ENCODE peak calls at places on chromosome 7, in ten cellular contexts. I is activated effector memory CD4-positive, alpha-beta T cell treated with Interleukin-2 at 50 U/mL for 16 hours; X is choroid plexus epithelial cell; N is nucleus accumbens; L is NCI-H2081; O is stimulated activated CD4-positive, alpha-beta T cell treated with anti-CD3 and anti-CD28 coated beads, Interleukin-2, amount 100 ng/mL, for 48 hours; Z is C1 segment of cervical spinal cord; J is T-helper 2 cell; C is hypothalamus; F is EH. S is an unnamed sample.

GRCh38 chr7:98387544-98388226 is 13.2 kb downstream of the BAIAP2L1 start:
- DNase-seq in X (no peak), Z (no peak), F (no peak), I (no peak), C (no peak), O (no peak), N (no peak), J (no peak), L (peak), S (peak)

GRCh38 chr7:47669178-47669878 is 87.4 kb upstream of the TNS3 start:
- DNase-seq in X (peak), F (peak), I (no peak), L (no peak), Z (peak), C (peak), N (no peak), J (no peak), O (no peak), S (peak)

GRCh38 chr7:100837099-100837836 is 9.9 kb upstream of the EPHB4 start:
- DNase-seq in N (peak), L (peak), I (peak), F (peak), C (peak), Z (peak), X (peak), J (peak), O (peak), S (peak)

GRCh38 chr7:130140551-130141160 is 64.5 kb downstream of the TMEM209 start:
- DNase-seq in F (no peak), N (no peak), L (no peak), O (no peak), C (no peak), Z (no peak), I (no peak), X (no peak), J (no peak), S (no peak)

GRCh38 chr7:23467281-23467680 is 3.0 kb downstream of the IGF2BP3 start:
- DNase-seq in F (no peak), L (no peak), I (no peak), C (no peak), O (no peak), J (no peak), X (peak), Z (no peak), N (no peak), S (peak)

GRCh38 chr7:92723205-92723604 is 113.2 kb downstream of the CDK6 start:
- DNase-seq in O (no peak), C (no peak), I (no peak), J (no peak), F (peak), X (peak), Z (no peak), N (no peak), L (no peak), S (no peak)

GRCh38 chr7:53218730-53219504 is 183.5 kb downstream of the POM121L12 start:
- DNase-seq in Z (no peak), C (no peak), X (no peak), I (no peak), N (no peak), J (no peak), O (no peak), L (no peak), F (no peak), S (no peak)

GRCh38 chr7:41315764-41316163 is 387.1 kb downstream of the INHBA start:
- DNase-seq in I (no peak), N (no peak), C (no peak), O (no peak), L (no peak), Z (no peak), J (no peak), X (no peak), F (no peak), S (peak)

GRCh38 chr7:88169717-88170320 is 50.0 kb downstream of the SRI start:
- DNase-seq in X (peak), I (no peak), L (peak), C (no peak), J (no peak), O (no peak), N (no peak), F (peak), Z (no peak), S (peak)

GRCh38 chr7:87225696-87226095 is 6.2 kb upstream of the TMEM243 start:
- DNase-seq in C (no peak), J (no peak), L (no peak), O (no peak), X (peak), N (no peak), Z (no peak), F (peak), I (no peak), S (no peak)

GRCh38 chr7:34622182-34622581 is 35.8 kb upstream of the NPSR1 start:
- DNase-seq in X (no peak), F (no peak), Z (no peak), O (no peak), N (no peak), L (no peak), I (no peak), J (no peak), C (no peak), S (peak)

GRCh38 chr7:41046778-41047177 is 656.1 kb downstream of the INHBA start:
- DNase-seq in L (no peak), F (no peak), Z (no peak), J (no peak), C (no peak), O (no peak), N (no peak), I (no peak), X (no peak), S (no peak)

GRCh38 chr7:134660242-134660785 is 13.7 kb downstream of the BPGM start:
- DNase-seq in C (no peak), I (no peak), F (peak), O (no peak), N (no peak), Z (no peak), J (no peak), X (no peak), L (no peak), S (no peak)

GRCh38 chr7:92567460-92567859 is 22.7 kb downstream of the FAM133B start:
- DNase-seq in X (peak), Z (no peak), N (no peak), J (no peak), F (peak), I (no peak), O (no peak), L (no peak), C (no peak), S (no peak)

GRCh38 chr7:28093617-28094232 is 86.9 kb downstream of the JAZF1 start:
- DNase-seq in F (peak), O (peak), N (peak), C (peak), J (peak), L (peak), Z (peak), I (no peak), X (peak), S (peak)

GRCh38 chr7:45000096-45001032 is at the start of gene CCM2:
- DNase-seq in J (no peak), X (peak), I (no peak), N (no peak), F (peak), Z (no peak), L (peak), C (peak), O (no peak), S (peak)

GRCh38 chr7:19538036-19538435 is 170.8 kb downstream of the POLR1F start:
- DNase-seq in J (no peak), C (no peak), X (peak), N (no peak), I (no peak), Z (no peak), F (no peak), O (no peak), L (no peak), S (no peak)

GRCh38 chr7:101924171-101924570 is 106.7 kb downstream of the CUX1 start:
- DNase-seq in I (no peak), Z (no peak), N (no peak), X (no peak), J (no peak), L (no peak), F (peak), O (peak), C (no peak), S (no peak)

GRCh38 chr7:142328006-142328405 is 70.1 kb upstream of the PRSS58 start:
- DNase-seq in Z (no peak), I (no peak), N (no peak), F (no peak), L (no peak), J (no peak), X (no peak), C (no peak), O (no peak), S (no peak)

GRCh38 chr7:84196007-84196551 is 1.5 kb upstream of the SEMA3A start:
- DNase-seq in O (no peak), F (peak), Z (peak), J (no peak), C (no peak), X (peak), L (no peak), N (no peak), I (no peak), S (peak)

GRCh38 chr7:35565927-35566326 is 129.0 kb downstream of the HERPUD2 start:
- DNase-seq in I (no peak), Z (no peak), L (peak), X (peak), N (no peak), C (no peak), J (no peak), O (no peak), F (no peak), S (peak)

GRCh38 chr7:75613351-75613750 is 121.2 kb downstream of the SPDYE5 start:
- DNase-seq in N (no peak), O (no peak), J (no peak), L (no peak), X (no peak), C (no peak), F (no peak), Z (no peak), I (no peak), S (no peak)

GRCh38 chr7:122068999-122069398 is 75.0 kb downstream of the AASS start:
- DNase-seq in C (no peak), X (peak), Z (no peak), O (no peak), L (no peak), N (no peak), J (no peak), F (peak), I (no peak), S (no peak)

GRCh38 chr7:8201846-8202441 is 60.0 kb downstream of the ICA1 start:
- DNase-seq in J (no peak), F (no peak), X (no peak), Z (no peak), O (no peak), C (no peak), L (no peak), I (no peak), N (no peak), S (no peak)

GRCh38 chr7:26388256-26388655 is 96.6 kb downstream of the SNX10 start:
- DNase-seq in L (no peak), I (no peak), J (no peak), N (no peak), F (no peak), C (no peak), O (no peak), X (no peak), Z (no peak), S (no peak)

GRCh38 chr7:77536413-77537135 is 521 bp upstream of the PTPN12 start:
- DNase-seq in N (peak), L (peak), X (peak), Z (peak), O (peak), F (peak), J (peak), I (peak), C (peak), S (peak)

GRCh38 chr7:90225601-90226000 is 14.1 kb downstream of the STEAP2 start:
- DNase-seq in C (no peak), Z (no peak), F (no peak), L (no peak), N (no peak), J (no peak), X (no peak), O (no peak), I (no peak), S (no peak)

GRCh38 chr7:94701555-94701973 is 45.6 kb upstream of the SGCE start:
- DNase-seq in F (peak), L (no peak), O (no peak), Z (no peak), X (peak), N (no peak), I (no peak), J (no peak), C (no peak), S (no peak)

GRCh38 chr7:47444376-47445098 is 137.4 kb downstream of the TNS3 start:
- DNase-seq in O (no peak), J (no peak), Z (no peak), L (peak), F (peak), I (no peak), N (no peak), X (peak), C (no peak), S (peak)

GRCh38 chr7:134845461-134845860 is 66.0 kb downstream of the CALD1 start:
- DNase-seq in C (no peak), J (no peak), O (no peak), N (no peak), F (no peak), L (no peak), I (no peak), Z (no peak), X (no peak), S (peak)

GRCh38 chr7:90495241-90495640 is 25.8 kb downstream of the PTTG1IP2 start:
- DNase-seq in Z (no peak), X (no peak), I (no peak), N (no peak), L (no peak), C (no peak), O (no peak), J (no peak), F (no peak), S (no peak)

GRCh38 chr7:46853451-46853850 is 728.5 kb downstream of the TNS3 start:
- DNase-seq in I (no peak), J (no peak), Z (no peak), O (no peak), F (peak), X (peak), C (no peak), N (no peak), L (no peak), S (no peak)

GRCh38 chr7:36040679-36041078 is 112.4 kb upstream of the EEPD1 start:
- DNase-seq in F (peak), X (peak), N (no peak), J (no peak), Z (no peak), O (no peak), L (no peak), C (no peak), I (no peak), S (no peak)

GRCh38 chr7:94049615-94050014 is 45.5 kb upstream of the BET1 start:
- DNase-seq in X (no peak), Z (no peak), C (no peak), J (no peak), N (no peak), I (no peak), F (no peak), O (no peak), L (peak), S (no peak)

GRCh38 chr7:107694395-107694794 is 33.8 kb downstream of the SLC26A4 start:
- DNase-seq in F (peak), L (peak), X (peak), Z (no peak), N (no peak), I (no peak), C (no peak), O (no peak), J (no peak), S (no peak)

S was measured in HT-29.